ENCODE peak calls at places on chromosomes 5 and 9, in seven cellular contexts. F is T follicular helper cell, S is progenitor cell of endocrine pancreas, P is SK-N-SH, M is WTC11, E is HT-29, O is LoVo. Z is an unnamed sample.

GRCh38 chr5:58060971-58061370 is 398.9 kb downstream of the PLK2 start:
- DNase-seq in F (no peak), S (no peak), P (no peak), M (no peak), E (no peak), O (no peak), Z (no peak)

GRCh38 chr9:127198587-127198986 is 66.0 kb upstream of the GARNL3 start:
- DNase-seq in F (no peak), S (no peak), P (no peak), M (no peak), E (no peak), O (no peak), Z (no peak)

GRCh38 chr9:86731511-86731993 is 215.8 kb downstream of the GAS1 start:
- DNase-seq in F (no peak), S (no peak), P (no peak), M (no peak), E (no peak), O (no peak), Z (no peak)

GRCh38 chr9:123176949-123177348 is 91.4 kb downstream of the STRBP start:
- DNase-seq in F (no peak), S (no peak), P (no peak), M (no peak), E (no peak), O (no peak), Z (no peak)

GRCh38 chr5:172864161-172864560 is 30.1 kb downstream of the ERGIC1 start:
- DNase-seq in F (no peak), S (no peak), P (no peak), M (no peak), E (no peak), O (no peak), Z (no peak)

GRCh38 chr5:44619875-44620610 is 188.7 kb upstream of the MRPS30 start:
- DNase-seq in F (no peak), S (no peak), P (no peak), M (no peak), E (no peak), O (no peak), Z (no peak)

GRCh38 chr5:177169271-177169670 is 35.7 kb downstream of the NSD1 start:
- DNase-seq in F (no peak), S (no peak), P (no peak), M (no peak), E (no peak), O (no peak), Z (no peak)

GRCh38 chr9:117768740-117769400 is 64.7 kb downstream of the TLR4 start:
- DNase-seq in F (no peak), S (no peak), P (no peak), M (no peak), E (no peak), O (no peak), Z (no peak)

GRCh38 chr5:66660401-66660800 is 64.2 kb downstream of the MAST4 start:
- DNase-seq in F (no peak), S (no peak), P (no peak), M (no peak), E (no peak), O (no peak), Z (no peak)

GRCh38 chr5:147809830-147810666 is 21.4 kb downstream of the SPINK1 start:
- DNase-seq in F (no peak), S (no peak), P (no peak), M (no peak), E (peak; percentile 24), O (no peak), Z (no peak)

GRCh38 chr5:177194278-177194677 is 60.7 kb downstream of the NSD1 start:
- DNase-seq in F (no peak), S (no peak), P (no peak), M (no peak), E (peak; percentile 48), O (peak; percentile 60), Z (no peak)

GRCh38 chr9:13716620-13717019 is 437.1 kb upstream of the MPDZ start:
- DNase-seq in F (no peak), S (no peak), P (no peak), M (no peak), E (no peak), O (no peak), Z (no peak)

GRCh38 chr5:135458921-135459331 is 6.8 kb upstream of the TIFAB start:
- DNase-seq in F (no peak), S (no peak), P (no peak), M (no peak), E (peak; percentile 87), O (peak; percentile 89), Z (no peak)

GRCh38 chr5:139388198-139388821 is 1.4 kb downstream of the MZB1 start:
- DNase-seq in F (no peak), S (no peak), P (no peak), M (no peak), E (peak; percentile 75), O (no peak), Z (no peak)

GRCh38 chr5:135747824-135748223 is 86.6 kb upstream of the SLC25A48 start:
- DNase-seq in F (no peak), S (no peak), P (no peak), M (no peak), E (no peak), O (no peak), Z (no peak)

GRCh38 chr9:89945133-89945532 is 340.3 kb downstream of the GADD45G start:
- DNase-seq in F (no peak), S (no peak), P (no peak), M (peak; percentile 50), E (peak; percentile 8), O (no peak), Z (no peak)

GRCh38 chr5:78806544-78806943 is 158.0 kb upstream of the LHFPL2 start:
- DNase-seq in F (no peak), S (no peak), P (no peak), M (no peak), E (no peak), O (no peak), Z (no peak)

GRCh38 chr9:131382850-131383729 is 10.8 kb upstream of the PRRC2B start:
- DNase-seq in F (no peak), S (no peak), P (no peak), M (peak; percentile 68), E (peak; percentile 75), O (peak; percentile 35), Z (no peak)

GRCh38 chr9:97615439-97616072 is 17.6 kb downstream of the TSTD2 start:
- DNase-seq in F (peak; percentile 41), S (peak; percentile 50), P (peak; percentile 61), M (peak; percentile 64), E (peak; percentile 78), O (peak; percentile 60), Z (peak; percentile 58)

GRCh38 chr5:157303667-157304327 is 37.9 kb downstream of the CYFIP2 start:
- DNase-seq in F (peak; percentile 45), S (no peak), P (no peak), M (peak; percentile 85), E (no peak), O (no peak), Z (peak; percentile 27)

GRCh38 chr5:83118471-83118870 is 41.1 kb downstream of the XRCC4 start:
- DNase-seq in F (no peak), S (no peak), P (no peak), M (no peak), E (no peak), O (peak; percentile 10), Z (no peak)

GRCh38 chr5:68347549-68347948 is 132.0 kb downstream of the PIK3R1 start:
- DNase-seq in F (no peak), S (no peak), P (no peak), M (no peak), E (no peak), O (no peak), Z (no peak)

GRCh38 chr9:126715382-126715781 is 89.5 kb upstream of the ZBTB43 start:
- DNase-seq in F (no peak), S (no peak), P (no peak), M (no peak), E (no peak), O (no peak), Z (no peak)

GRCh38 chr9:129549684-129550083 is 71.2 kb downstream of the C9orf50 start:
- DNase-seq in F (no peak), S (peak; percentile 31), P (peak; percentile 87), M (no peak), E (no peak), O (no peak), Z (no peak)

GRCh38 chr5:143796753-143797152 is 15.2 kb upstream of the HMHB1 start:
- DNase-seq in F (no peak), S (no peak), P (no peak), M (no peak), E (no peak), O (no peak), Z (no peak)

GRCh38 chr5:35354751-35355150 is 124.5 kb upstream of the PRLR start:
- DNase-seq in F (no peak), S (no peak), P (no peak), M (no peak), E (no peak), O (peak; percentile 42), Z (no peak)

GRCh38 chr9:135567311-135567710 is 5.8 kb downstream of the PAEP start:
- DNase-seq in F (no peak), S (no peak), P (no peak), M (peak; percentile 6), E (no peak), O (no peak), Z (no peak)

GRCh38 chr5:93191016-93191415 is 390.0 kb downstream of the NR2F1-AS1 start:
- DNase-seq in F (no peak), S (no peak), P (no peak), M (no peak), E (no peak), O (no peak), Z (no peak)

GRCh38 chr5:39755986-39756385 is 331.2 kb upstream of the DAB2 start:
- DNase-seq in F (no peak), S (no peak), P (no peak), M (no peak), E (peak; percentile 45), O (peak; percentile 75), Z (no peak)